ENCODE peak calls at places on chromosomes 4 and X, in four cellular contexts. L, D, X and G are unnamed samples.
A peak's percentile ranks its signal among the peaks of the same experiment; 100 is the strongest.

GRCh38 chrX:150664290-150664689 is 28.9 kb upstream of the MTMR1 start:
- DNase-seq in D (peak; percentile 71), L (no peak), X (no peak), G (peak; percentile 85)

GRCh38 chrX:49155243-49155899 is 7.2 kb upstream of the MAGIX start:
- DNase-seq in L (peak; percentile 69), D (peak; percentile 83), X (no peak), G (peak; percentile 82)

GRCh38 chrX:154021131-154021611 is 1.5 kb upstream of the IRAK1 start:
- DNase-seq in D (no peak), L (peak; percentile 62), X (no peak), G (no peak)

GRCh38 chr4:165370530-165370929 is 8.3 kb upstream of the CPE start:
- DNase-seq in D (no peak), L (no peak), X (no peak), G (no peak)

GRCh38 chr4:154578919-154579318 is 11.6 kb downstream of the FGA start:
- DNase-seq in L (peak; percentile 5), X (no peak), D (no peak), G (no peak)

GRCh38 chr4:38278255-38278654 is 318.1 kb downstream of the PTTG2 start:
- DNase-seq in X (no peak), L (no peak), D (no peak), G (no peak)

GRCh38 chr4:2059034-2059725 is at the start of gene NAT8L:
- DNase-seq in X (no peak), D (no peak), L (no peak), G (peak; percentile 9)

GRCh38 chrX:43953218-43953617 is 20.0 kb downstream of the NDP start:
- DNase-seq in X (no peak), D (no peak), L (no peak), G (no peak)

GRCh38 chrX:123648028-123648810 is 84.6 kb downstream of the THOC2 start:
- DNase-seq in L (peak; percentile 63), D (no peak), X (no peak), G (no peak)

GRCh38 chr4:97576955-97577354 is 566.3 kb downstream of the STPG2 start:
- DNase-seq in X (no peak), L (no peak), D (no peak), G (no peak)

GRCh38 chr4:169791527-169792156 is 33.9 kb upstream of the HPF1 start:
- DNase-seq in X (no peak), L (peak; percentile 65), D (no peak), G (peak; percentile 65)

GRCh38 chr4:99202536-99202935 is 16.5 kb downstream of the ADH6 start:
- DNase-seq in L (peak; percentile 85), X (no peak), D (peak; percentile 70), G (peak; percentile 69)

GRCh38 chr4:99207911-99208718 is 10.9 kb downstream of the ADH6 start:
- DNase-seq in D (no peak), X (no peak), L (peak; percentile 44), G (no peak)

GRCh38 chr4:99207069-99207743 is 11.8 kb downstream of the ADH6 start:
- DNase-seq in D (no peak), L (no peak), X (no peak), G (no peak)

GRCh38 chr4:99202094-99202493 is 17.0 kb downstream of the ADH6 start:
- DNase-seq in X (no peak), D (no peak), L (no peak), G (no peak)

DNA sequence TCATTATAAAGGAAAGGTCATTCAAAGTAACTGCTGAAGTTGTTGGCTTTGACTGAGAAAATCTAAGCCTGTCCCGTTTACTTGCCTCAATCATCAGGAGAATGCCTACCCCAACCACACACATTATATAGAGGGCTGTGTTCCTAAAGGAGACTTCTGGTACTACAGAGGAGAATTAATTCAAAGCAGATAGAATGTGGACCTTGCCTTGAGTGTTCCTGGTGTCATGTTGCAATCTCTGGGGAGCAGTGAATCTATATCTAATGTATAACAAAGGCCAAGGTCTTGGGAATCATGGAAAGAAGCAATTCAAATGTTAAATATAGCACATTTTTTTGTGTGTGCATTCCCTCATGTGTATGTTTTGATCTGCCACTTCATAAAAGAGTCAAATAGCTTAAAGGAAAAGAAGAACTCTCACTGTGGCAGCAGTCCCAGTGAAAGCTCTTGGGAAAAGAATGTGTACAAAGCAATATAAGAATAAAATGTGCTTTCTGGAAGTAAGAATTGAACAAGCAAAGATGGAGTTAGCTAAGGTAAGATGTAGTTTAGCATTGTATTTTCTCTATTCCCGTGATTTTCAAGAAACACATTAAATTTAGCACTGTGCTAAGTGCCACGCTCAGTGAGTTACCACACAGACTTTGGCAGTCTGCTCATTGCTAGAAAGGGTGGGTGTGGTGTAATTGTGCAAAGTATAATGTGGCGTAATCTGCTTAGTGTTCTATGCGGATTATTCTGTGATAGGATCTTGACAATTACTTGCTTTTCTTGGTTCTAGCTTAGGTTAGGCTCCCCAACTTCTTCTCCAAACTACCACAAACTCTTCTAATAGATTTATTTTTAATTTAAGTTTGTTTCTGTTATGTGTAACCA is 13.7 kb downstream of the ADH6 start:
- DNase-seq in L (peak; percentile 65), X (no peak), D (no peak), G (peak; percentile 83)
- TF ChIP-seq CTCF in L (no peak), X (no peak), D (no peak), G (no peak)

GRCh38 chr4:79281577-79282359 is 44.1 kb downstream of the NAA11 start:
- DNase-seq in L (no peak), D (no peak), X (no peak), G (no peak)

GRCh38 chr4:79288185-79288584 is 37.7 kb downstream of the NAA11 start:
- DNase-seq in L (no peak), D (no peak), X (no peak), G (no peak)

GRCh38 chr4:79290376-79290775 is 35.5 kb downstream of the NAA11 start:
- DNase-seq in X (no peak), L (no peak), D (no peak), G (no peak)

GRCh38 chr4:79284893-79285292 is 41.0 kb downstream of the NAA11 start:
- DNase-seq in X (no peak), D (no peak), L (peak; percentile 1), G (no peak)
- TF ChIP-seq CTCF in X (no peak), D (no peak), L (no peak), G (no peak)

GRCh38 chrX:70454441-70455365 is 10.1 kb downstream of the DLG3 start:
- DNase-seq in X (no peak), D (peak; percentile 81), L (peak; percentile 59), G (peak; percentile 89)
- TF ChIP-seq CTCF in X (peak; percentile 57), D (peak; percentile 83), L (peak; percentile 86), G (peak; percentile 81)

DNA sequence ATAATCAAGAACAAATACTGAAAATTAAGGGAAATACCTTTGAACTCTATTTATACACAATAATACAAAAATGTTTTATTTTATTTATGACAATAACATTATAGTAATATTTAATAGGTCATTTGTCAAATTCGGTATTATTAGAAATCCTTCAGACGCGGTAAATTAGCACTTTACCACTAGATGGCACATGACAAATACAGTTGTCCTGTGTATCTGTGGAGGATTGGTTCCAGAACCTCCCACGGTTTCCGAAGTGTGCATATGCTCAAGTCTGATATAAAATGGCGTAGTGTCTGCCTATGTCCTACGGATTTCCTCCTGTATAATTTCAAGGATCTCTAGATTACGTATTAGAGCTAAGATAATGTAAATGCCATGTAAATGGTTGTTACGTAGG is 8.1 kb upstream of the LINC00632 start:
- DNase-seq in X (no peak), L (peak; percentile 62), D (no peak), G (peak; percentile 68)
- TF ChIP-seq CTCF in X (no peak), L (peak; percentile 43), D (no peak), G (peak; percentile 48)

GRCh38 chr4:42965326-42965725 is 72.8 kb downstream of the GRXCR1 start:
- DNase-seq in D (no peak), L (no peak), X (no peak), G (peak; percentile 50)
- TF ChIP-seq CTCF in D (no peak), L (no peak), X (no peak), G (peak; percentile 33)